ENCODE peak calls at places on chromosomes 1 and 21, in ten cellular contexts. B, W, O, G, R, Q, E, M, U and S are unnamed samples.
A peak's percentile ranks its signal among the peaks of the same experiment; 100 is the strongest.

GRCh38 chr21:45592208-45592619 is 50.0 kb upstream of the SLC19A1 start:
- DNase-seq in G (no peak), E (peak; percentile 34), O (no peak), M (no peak), R (peak; percentile 67), Q (peak; percentile 14), B (peak; percentile 80), U (no peak), W (no peak), S (peak; percentile 85)

GRCh38 chr1:26012862-26013261 is 8.7 kb upstream of the EXTL1 start:
- DNase-seq in O (no peak), G (no peak), U (no peak), B (no peak), R (no peak), M (no peak), E (no peak), Q (no peak), W (no peak), S (no peak)

GRCh38 chr1:115300087-115300856 is 37.8 kb downstream of the NGF start:
- DNase-seq in O (peak; percentile 66), U (no peak), G (peak; percentile 45), B (no peak), W (no peak), E (no peak), R (no peak), Q (no peak), M (no peak), S (no peak)

GRCh38 chr21:27806261-27806660 is 839.4 kb upstream of the ADAMTS5 start:
- DNase-seq in W (no peak), R (no peak), M (no peak), E (no peak), B (no peak), Q (no peak), O (no peak), U (no peak), G (no peak), S (no peak)

GRCh38 chr1:197200468-197200899 is 54.0 kb upstream of the ASPM start:
- DNase-seq in W (peak; percentile 12), U (peak; percentile 8), G (no peak), O (peak; percentile 61), Q (peak; percentile 40), M (no peak), R (no peak), E (no peak), B (no peak), S (no peak)

GRCh38 chr1:232149302-232150201 is 480.4 kb downstream of the SIPA1L2 start:
- DNase-seq in G (no peak), B (no peak), E (no peak), R (no peak), O (peak; percentile 64), W (no peak), U (no peak), M (no peak), Q (no peak), S (no peak)

GRCh38 chr1:107588321-107588720 is 376.7 kb downstream of the VAV3 start:
- DNase-seq in O (no peak), M (no peak), U (no peak), W (no peak), B (no peak), R (no peak), Q (no peak), G (no peak), E (no peak), S (no peak)

GRCh38 chr1:221035680-221036153 is 156.5 kb downstream of the HLX start:
- DNase-seq in Q (peak; percentile 49), O (peak; percentile 70), U (no peak), B (no peak), E (no peak), G (peak; percentile 39), M (no peak), R (no peak), W (no peak), S (no peak)

GRCh38 chr21:41475714-41476405 is 32.1 kb downstream of the TMPRSS2 start:
- DNase-seq in E (no peak), R (no peak), Q (no peak), U (no peak), B (no peak), M (no peak), G (no peak), O (no peak), W (no peak), S (no peak)

GRCh38 chr1:101308001-101308659 is 71.3 kb downstream of the S1PR1 start:
- DNase-seq in O (no peak), E (no peak), U (no peak), B (no peak), G (no peak), M (no peak), W (no peak), Q (no peak), R (no peak), S (no peak)

GRCh38 chr1:183954496-183954895 is 83.0 kb downstream of the COLGALT2 start:
- DNase-seq in U (no peak), W (no peak), Q (no peak), R (no peak), E (no peak), M (no peak), O (no peak), B (no peak), G (no peak), S (no peak)

GRCh38 chr1:4305526-4306301 is 348.7 kb upstream of the AJAP1 start:
- DNase-seq in O (no peak), W (no peak), U (no peak), G (no peak), Q (no peak), E (no peak), M (no peak), B (no peak), R (no peak), S (no peak)

GRCh38 chr1:26025517-26025916 is 3.9 kb downstream of the EXTL1 start:
- DNase-seq in U (no peak), R (no peak), B (no peak), M (no peak), W (no peak), Q (no peak), G (no peak), E (no peak), O (no peak), S (no peak)

GRCh38 chr1:219659005-219659632 is 46.2 kb upstream of the ZC3H11B start:
- DNase-seq in R (no peak), U (peak; percentile 69), W (no peak), Q (no peak), E (no peak), G (no peak), M (no peak), B (no peak), O (peak; percentile 82), S (no peak)

GRCh38 chr1:201891451-201892045 is 2.9 kb downstream of the SHISA4 start:
- DNase-seq in Q (no peak), E (peak; percentile 64), O (no peak), R (no peak), U (no peak), B (no peak), W (no peak), G (no peak), M (no peak), S (no peak)

GRCh38 chr1:202233824-202234223 is 40.2 kb downstream of the LGR6 start:
- DNase-seq in R (no peak), W (no peak), O (no peak), E (peak; percentile 15), U (no peak), B (no peak), M (no peak), Q (no peak), G (no peak), S (no peak)

GRCh38 chr1:153727463-153728304 is at the start of gene INTS3:
- DNase-seq in M (peak; percentile 98), G (peak; percentile 100), Q (peak; percentile 100), O (peak; percentile 100), R (peak; percentile 94), B (peak; percentile 99), W (peak; percentile 100), E (peak; percentile 100), U (peak; percentile 100), S (peak; percentile 99)
- TF ChIP-seq CTCF in M (peak; percentile 32), G (no peak), Q (peak; percentile 18), O (no peak), R (no peak), B (no peak), W (peak; percentile 31), E (no peak), U (no peak), S (no peak)

GRCh38 chr21:14119038-14119437 is 91.7 kb downstream of the LIPI start:
- DNase-seq in R (no peak), O (no peak), M (no peak), Q (peak; percentile 31), U (no peak), E (no peak), G (no peak), W (peak; percentile 40), B (no peak), S (no peak)
- TF ChIP-seq CTCF in R (no peak), O (no peak), M (no peak), Q (peak; percentile 20), U (no peak), E (no peak), G (no peak), W (peak; percentile 45), B (no peak), S (no peak)

DNA sequence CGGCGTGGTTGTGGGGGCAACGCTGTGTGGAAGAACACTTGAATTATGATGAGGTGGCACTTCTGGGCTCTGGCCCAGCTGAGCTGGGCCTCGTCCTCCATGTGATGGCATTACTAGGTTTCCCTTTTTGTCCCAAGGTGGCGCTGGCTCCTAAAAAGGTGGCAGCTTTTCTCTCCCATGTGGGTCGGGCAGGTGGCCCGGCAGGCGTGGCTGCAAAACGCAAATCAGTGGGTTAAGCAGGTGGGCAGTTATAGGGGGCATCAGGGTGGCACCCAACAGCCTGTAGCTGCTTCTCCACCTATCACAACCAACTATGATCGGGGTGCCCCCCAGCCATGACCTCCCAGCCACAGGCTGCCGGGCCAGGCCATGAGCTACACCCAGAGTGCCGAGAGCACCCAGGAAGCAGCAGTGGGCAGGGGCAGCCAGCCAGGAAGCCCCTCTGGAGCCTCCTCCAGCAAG is 59.6 kb downstream of the KCNAB2 start:
- DNase-seq in Q (no peak), R (no peak), E (no peak), U (no peak), O (no peak), M (no peak), B (no peak), W (no peak), G (no peak), S (no peak)
- TF ChIP-seq CTCF in Q (no peak), R (no peak), E (no peak), U (no peak), O (no peak), M (no peak), B (no peak), W (no peak), G (no peak), S (no peak)

GRCh38 chr1:80158771-80159170 is 1152.2 kb upstream of the ADGRL4 start:
- DNase-seq in B (no peak), M (no peak), U (no peak), W (no peak), O (no peak), E (no peak), Q (no peak), G (no peak), R (no peak), S (no peak)

GRCh38 chr1:80158266-80158665 is 1151.7 kb upstream of the ADGRL4 start:
- DNase-seq in O (no peak), Q (no peak), B (no peak), R (no peak), E (no peak), M (no peak), U (no peak), W (no peak), G (no peak), S (no peak)

GRCh38 chr1:80153762-80154555 is 1147.4 kb upstream of the ADGRL4 start:
- DNase-seq in U (peak; percentile 0), E (no peak), Q (peak; percentile 1), M (no peak), G (no peak), R (no peak), W (no peak), B (no peak), O (peak; percentile 46), S (no peak)

GRCh38 chr1:80155371-80155770 is 1148.8 kb upstream of the ADGRL4 start:
- DNase-seq in W (peak; percentile 52), G (no peak), O (no peak), B (no peak), Q (peak; percentile 1), E (no peak), U (no peak), R (no peak), M (no peak), S (no peak)
- TF ChIP-seq CTCF in W (peak; percentile 56), G (peak; percentile 25), O (no peak), B (no peak), Q (no peak), E (no peak), U (no peak), R (no peak), M (peak; percentile 37), S (no peak)